ENCODE peak calls at places on chromosomes 6 and 20, in six cellular contexts. One of them, this sample, is unnamed.

GRCh38 chr20:40606237-40606636 is 82.8 kb downstream of the MAFB start:
- DNase-seq in MM.1S: no peak
- DNase-seq in HTR-8/SVneo: no peak
- DNase-seq in K562: no peak
- DNase-seq in HCT116: no peak
- DNase-seq in body of pancreas: no peak
- DNase-seq in this sample: no peak

GRCh38 chr6:24513602-24514001 is 18.8 kb downstream of the ALDH5A1 start:
- DNase-seq in HTR-8/SVneo: no peak
- DNase-seq in body of pancreas: no peak
- DNase-seq in MM.1S: peak
- DNase-seq in K562: no peak
- DNase-seq in HCT116: no peak
- DNase-seq in this sample: no peak

GRCh38 chr6:128519132-128519930 is 1.1 kb downstream of the PTPRK start:
- DNase-seq in K562: no peak
- DNase-seq in body of pancreas: peak
- DNase-seq in HTR-8/SVneo: peak
- DNase-seq in MM.1S: peak
- DNase-seq in HCT116: no peak
- DNase-seq in this sample: peak

GRCh38 chr6:130908188-130908587 is 81.0 kb downstream of the SMLR1 start:
- DNase-seq in HTR-8/SVneo: no peak
- DNase-seq in MM.1S: no peak
- DNase-seq in body of pancreas: no peak
- DNase-seq in HCT116: no peak
- DNase-seq in K562: no peak
- DNase-seq in this sample: no peak

GRCh38 chr20:22805970-22806369 is 221.6 kb upstream of the FOXA2 start:
- DNase-seq in K562: no peak
- DNase-seq in body of pancreas: no peak
- DNase-seq in MM.1S: no peak
- DNase-seq in HTR-8/SVneo: no peak
- DNase-seq in HCT116: no peak
- DNase-seq in this sample: no peak

GRCh38 chr6:79184086-79184485 is 50.4 kb downstream of the HMGN3 start:
- DNase-seq in body of pancreas: no peak
- DNase-seq in K562: no peak
- DNase-seq in HTR-8/SVneo: no peak
- DNase-seq in HCT116: no peak
- DNase-seq in MM.1S: no peak
- DNase-seq in this sample: no peak

GRCh38 chr6:10801224-10801848 is 37.0 kb downstream of the MAK start:
- DNase-seq in K562: peak
- DNase-seq in body of pancreas: peak
- DNase-seq in HCT116: peak
- DNase-seq in MM.1S: peak
- DNase-seq in HTR-8/SVneo: peak
- DNase-seq in this sample: peak

GRCh38 chr6:116450769-116451740 is 10.1 kb upstream of the CALHM6 start:
- DNase-seq in MM.1S: no peak
- DNase-seq in body of pancreas: no peak
- DNase-seq in HTR-8/SVneo: no peak
- DNase-seq in HCT116: no peak
- DNase-seq in K562: no peak
- DNase-seq in this sample: no peak

GRCh38 chr20:3130051-3130600 is 29.5 kb downstream of the FASTKD5 start:
- DNase-seq in MM.1S: no peak
- DNase-seq in HTR-8/SVneo: no peak
- DNase-seq in HCT116: no peak
- DNase-seq in K562: no peak
- DNase-seq in body of pancreas: no peak
- DNase-seq in this sample: no peak

GRCh38 chr20:47257771-47258170 is 98.7 kb downstream of the ZMYND8 start:
- DNase-seq in HTR-8/SVneo: no peak
- DNase-seq in body of pancreas: no peak
- DNase-seq in HCT116: no peak
- DNase-seq in MM.1S: no peak
- DNase-seq in K562: no peak
- DNase-seq in this sample: no peak

GRCh38 chr6:11575408-11576033 is 38.0 kb downstream of the TMEM170B start:
- DNase-seq in body of pancreas: peak
- DNase-seq in MM.1S: peak
- DNase-seq in HCT116: peak
- DNase-seq in K562: peak
- DNase-seq in HTR-8/SVneo: peak
- DNase-seq in this sample: peak

GRCh38 chr6:138724015-138724414 is 49.6 kb upstream of the CCDC28A start:
- DNase-seq in body of pancreas: peak
- DNase-seq in K562: no peak
- DNase-seq in HCT116: peak
- DNase-seq in HTR-8/SVneo: no peak
- DNase-seq in MM.1S: no peak
- DNase-seq in this sample: no peak

GRCh38 chr6:155333414-155333813 is 19.1 kb upstream of the TFB1M start:
- DNase-seq in body of pancreas: no peak
- DNase-seq in HTR-8/SVneo: no peak
- DNase-seq in HCT116: no peak
- DNase-seq in MM.1S: no peak
- DNase-seq in K562: no peak
- DNase-seq in this sample: no peak

GRCh38 chr6:4664117-4664626 is 112.0 kb upstream of the CDYL start:
- DNase-seq in body of pancreas: peak
- DNase-seq in K562: peak
- DNase-seq in HTR-8/SVneo: no peak
- DNase-seq in MM.1S: no peak
- DNase-seq in HCT116: no peak
- DNase-seq in this sample: peak

GRCh38 chr6:14004258-14004657 is 79.5 kb downstream of the RNF182 start:
- DNase-seq in HTR-8/SVneo: no peak
- DNase-seq in MM.1S: no peak
- DNase-seq in K562: no peak
- DNase-seq in HCT116: no peak
- DNase-seq in body of pancreas: no peak
- DNase-seq in this sample: no peak

GRCh38 chr6:77245026-77245425 is 218.3 kb downstream of the HTR1B start:
- DNase-seq in MM.1S: no peak
- DNase-seq in K562: no peak
- DNase-seq in HCT116: no peak
- DNase-seq in HTR-8/SVneo: no peak
- DNase-seq in body of pancreas: no peak
- DNase-seq in this sample: no peak

GRCh38 chr20:49888341-49889244 is 26.7 kb downstream of the SPATA2 start:
- DNase-seq in K562: peak
- DNase-seq in body of pancreas: peak
- DNase-seq in HCT116: peak
- DNase-seq in HTR-8/SVneo: peak
- DNase-seq in MM.1S: peak
- DNase-seq in this sample: peak

GRCh38 chr6:81978230-81978629 is 225.7 kb upstream of the TENT5A start:
- DNase-seq in K562: no peak
- DNase-seq in HCT116: no peak
- DNase-seq in HTR-8/SVneo: no peak
- DNase-seq in body of pancreas: no peak
- DNase-seq in MM.1S: no peak
- DNase-seq in this sample: no peak

GRCh38 chr6:134368670-134369069 is 50.8 kb upstream of the SGK1 start:
- DNase-seq in HTR-8/SVneo: no peak
- DNase-seq in K562: no peak
- DNase-seq in HCT116: no peak
- DNase-seq in body of pancreas: no peak
- DNase-seq in MM.1S: no peak
- DNase-seq in this sample: no peak

GRCh38 chr20:56809668-56810067 is 180.6 kb downstream of the TFAP2C start:
- DNase-seq in MM.1S: no peak
- DNase-seq in HCT116: no peak
- DNase-seq in K562: no peak
- DNase-seq in HTR-8/SVneo: no peak
- DNase-seq in body of pancreas: no peak
- DNase-seq in this sample: no peak

GRCh38 chr6:157227202-157228166 is 95.8 kb downstream of the TMEM242 start:
- DNase-seq in body of pancreas: no peak
- DNase-seq in MM.1S: no peak
- DNase-seq in HTR-8/SVneo: no peak
- DNase-seq in HCT116: no peak
- DNase-seq in K562: peak
- DNase-seq in this sample: no peak

GRCh38 chr6:147769496-147770087 is 261.1 kb downstream of the SAMD5 start:
- DNase-seq in HTR-8/SVneo: no peak
- DNase-seq in HCT116: no peak
- DNase-seq in MM.1S: no peak
- DNase-seq in body of pancreas: no peak
- DNase-seq in K562: no peak
- DNase-seq in this sample: no peak

GRCh38 chr6:26594730-26595632 is 1.8 kb upstream of the ABT1 start:
- DNase-seq in body of pancreas: no peak
- DNase-seq in HTR-8/SVneo: no peak
- DNase-seq in HCT116: peak
- DNase-seq in K562: peak
- DNase-seq in MM.1S: no peak
- DNase-seq in this sample: no peak

GRCh38 chr6:166050559-166050958 is 117.1 kb downstream of the TBXT start:
- DNase-seq in HCT116: no peak
- DNase-seq in MM.1S: no peak
- DNase-seq in HTR-8/SVneo: no peak
- DNase-seq in body of pancreas: no peak
- DNase-seq in K562: no peak
- DNase-seq in this sample: no peak

GRCh38 chr6:19549109-19549508 is 288.1 kb upstream of the ID4 start:
- DNase-seq in HCT116: no peak
- DNase-seq in MM.1S: no peak
- DNase-seq in K562: no peak
- DNase-seq in body of pancreas: no peak
- DNase-seq in HTR-8/SVneo: no peak
- DNase-seq in this sample: no peak

GRCh38 chr6:138337076-138337475 is 40.6 kb upstream of the SMIM28 start:
- DNase-seq in MM.1S: no peak
- DNase-seq in HTR-8/SVneo: no peak
- DNase-seq in HCT116: no peak
- DNase-seq in K562: no peak
- DNase-seq in body of pancreas: no peak
- DNase-seq in this sample: no peak

GRCh38 chr6:97468981-97469380 is 186.0 kb upstream of the MMS22L start:
- DNase-seq in HTR-8/SVneo: no peak
- DNase-seq in MM.1S: no peak
- DNase-seq in HCT116: no peak
- DNase-seq in K562: no peak
- DNase-seq in body of pancreas: no peak
- DNase-seq in this sample: no peak

GRCh38 chr6:159908940-159909339 is 18.2 kb downstream of the MAS1 start:
- DNase-seq in HCT116: no peak
- DNase-seq in HTR-8/SVneo: no peak
- DNase-seq in MM.1S: no peak
- DNase-seq in K562: no peak
- DNase-seq in body of pancreas: no peak
- DNase-seq in this sample: no peak

GRCh38 chr20:48703107-48703506 is 124.7 kb downstream of the PREX1 start:
- DNase-seq in body of pancreas: peak
- DNase-seq in HCT116: no peak
- DNase-seq in K562: no peak
- DNase-seq in HTR-8/SVneo: no peak
- DNase-seq in MM.1S: no peak
- DNase-seq in this sample: no peak

GRCh38 chr6:23266536-23266935 is 697.2 kb downstream of the HDGFL1 start:
- DNase-seq in HTR-8/SVneo: no peak
- DNase-seq in body of pancreas: no peak
- DNase-seq in HCT116: no peak
- DNase-seq in K562: no peak
- DNase-seq in MM.1S: no peak
- DNase-seq in this sample: no peak

GRCh38 chr6:15994814-15995459 is 133.9 kb upstream of the MYLIP start:
- DNase-seq in HTR-8/SVneo: no peak
- DNase-seq in MM.1S: no peak
- DNase-seq in HCT116: no peak
- DNase-seq in K562: peak
- DNase-seq in body of pancreas: no peak
- DNase-seq in this sample: no peak

GRCh38 chr6:50257322-50257721 is 207.6 kb upstream of the DEFB112 start:
- DNase-seq in HCT116: no peak
- DNase-seq in MM.1S: no peak
- DNase-seq in K562: no peak
- DNase-seq in body of pancreas: no peak
- DNase-seq in HTR-8/SVneo: no peak
- DNase-seq in this sample: no peak

GRCh38 chr6:6332240-6332639 is 11.8 kb upstream of the F13A1 start:
- DNase-seq in HCT116: no peak
- DNase-seq in K562: no peak
- DNase-seq in MM.1S: peak
- DNase-seq in HTR-8/SVneo: no peak
- DNase-seq in body of pancreas: no peak
- DNase-seq in this sample: no peak

GRCh38 chr20:59583428-59584277 is 20.7 kb upstream of the PHACTR3 start:
- DNase-seq in HTR-8/SVneo: no peak
- DNase-seq in body of pancreas: peak
- DNase-seq in HCT116: no peak
- DNase-seq in MM.1S: no peak
- DNase-seq in K562: no peak
- DNase-seq in this sample: no peak

GRCh38 chr20:54680872-54681297 is 205.5 kb downstream of the DOK5 start:
- DNase-seq in body of pancreas: peak
- DNase-seq in HTR-8/SVneo: peak
- DNase-seq in HCT116: peak
- DNase-seq in K562: peak
- DNase-seq in MM.1S: peak
- DNase-seq in this sample: no peak

This sample was measured in occipital lobe.